ENCODE peak calls at places on chromosomes 1 and 21, in four cellular contexts. One of them, this sample, is unnamed.

GRCh38 chr21:15437873-15438272 is 291.9 kb upstream of the USP25 start:
- DNase-seq in EL: peak
- DNase-seq in psoas muscle: no peak
- DNase-seq in AML-193: no peak
- DNase-seq in this sample: no peak

GRCh38 chr21:46116189-46116845 is 18.4 kb downstream of the COL6A2 start:
- DNase-seq in EL: no peak
- DNase-seq in psoas muscle: no peak
- DNase-seq in AML-193: no peak
- DNase-seq in this sample: peak

GRCh38 chr1:184524248-184524647 is 137.4 kb downstream of the C1orf21 start:
- DNase-seq in EL: peak
- DNase-seq in psoas muscle: no peak
- DNase-seq in AML-193: no peak
- DNase-seq in this sample: no peak

GRCh38 chr1:116559304-116559761 is 11.5 kb downstream of the CD58 start:
- DNase-seq in EL: no peak
- DNase-seq in psoas muscle: no peak
- DNase-seq in AML-193: no peak
- DNase-seq in this sample: no peak

GRCh38 chr1:155052412-155053400 is 1.6 kb downstream of the ADAM15 start:
- DNase-seq in EL: no peak
- DNase-seq in psoas muscle: peak
- DNase-seq in AML-193: peak
- DNase-seq in this sample: no peak

GRCh38 chr1:75136921-75137641 is 2.9 kb downstream of the LHX8 start:
- DNase-seq in EL: no peak
- DNase-seq in psoas muscle: no peak
- DNase-seq in AML-193: no peak
- DNase-seq in this sample: no peak

GRCh38 chr1:155064109-155064812 is 721 bp downstream of the EFNA4 start:
- DNase-seq in EL: peak
- DNase-seq in psoas muscle: no peak
- DNase-seq in AML-193: peak
- DNase-seq in this sample: no peak

GRCh38 chr1:46637444-46638083 is 21.0 kb upstream of the MOB3C start:
- DNase-seq in EL: no peak
- DNase-seq in psoas muscle: no peak
- DNase-seq in AML-193: no peak
- DNase-seq in this sample: no peak

GRCh38 chr21:45138199-45139002 is 64.0 kb downstream of the ADARB1 start:
- DNase-seq in EL: peak
- DNase-seq in psoas muscle: peak
- DNase-seq in AML-193: peak
- DNase-seq in this sample: peak

GRCh38 chr1:160427625-160428024 is 27.3 kb downstream of the VANGL2 start:
- DNase-seq in EL: no peak
- DNase-seq in psoas muscle: no peak
- DNase-seq in AML-193: no peak
- DNase-seq in this sample: no peak

GRCh38 chr1:40652979-40653378 is 12.5 kb downstream of the RIMS3 start:
- DNase-seq in EL: no peak
- DNase-seq in psoas muscle: no peak
- DNase-seq in AML-193: no peak
- DNase-seq in this sample: no peak

GRCh38 chr1:160104520-160104885 is 6.1 kb upstream of the IGSF8 start:
- DNase-seq in EL: no peak
- DNase-seq in psoas muscle: no peak
- DNase-seq in AML-193: peak
- DNase-seq in this sample: no peak

GRCh38 chr1:34759472-34760357 is at the start of gene GJB4:
- DNase-seq in EL: no peak
- DNase-seq in psoas muscle: no peak
- DNase-seq in AML-193: no peak
- DNase-seq in this sample: no peak

This sample was measured in MG63.